ENCODE peak calls at places on chromosomes 7 and 10, in six cellular contexts. S is glutamatergic neuron, J is uterus, X is B cell, G is Calu3, E is left lung. H is an unnamed sample.

GRCh38 chr7:84790873-84791272 is 396.0 kb downstream of the SEMA3D start:
- DNase-seq in S (no peak), J (no peak), G (no peak), E (no peak), X (no peak), H (no peak)

GRCh38 chr10:34716958-34717357 is 98.1 kb downstream of the PARD3 start:
- DNase-seq in S (no peak), X (no peak), J (no peak), E (no peak), G (no peak), H (no peak)

GRCh38 chr7:65269150-65269856 is 104.4 kb upstream of the ZNF92 start:
- DNase-seq in X (peak; percentile 59), E (no peak), G (peak; percentile 83), J (peak; percentile 22), S (peak; percentile 96), H (peak; percentile 73)

GRCh38 chr10:101441539-101442455 is 87.8 kb downstream of the BTRC start:
- DNase-seq in J (no peak), S (no peak), X (peak; percentile 11), E (no peak), G (peak; percentile 20), H (peak; percentile 58)

GRCh38 chr7:148515728-148516715 is 74.5 kb upstream of the C7orf33 start:
- DNase-seq in G (no peak), S (no peak), X (no peak), E (no peak), J (no peak), H (no peak)

GRCh38 chr10:117273980-117274379 is 33.1 kb downstream of the SLC18A2 start:
- DNase-seq in G (no peak), J (no peak), X (no peak), E (no peak), S (no peak), H (no peak)

GRCh38 chr10:21479553-21480315 is 45.7 kb downstream of the SKIDA1 start:
- DNase-seq in X (no peak), E (no peak), J (no peak), S (no peak), G (no peak), H (no peak)

GRCh38 chr10:78779339-78779955 is 289.3 kb upstream of the ZMIZ1 start:
- DNase-seq in S (no peak), J (no peak), E (no peak), G (peak; percentile 53), X (no peak), H (no peak)

GRCh38 chr7:84154991-84155781 is 39.4 kb downstream of the SEMA3A start:
- DNase-seq in X (no peak), G (no peak), J (no peak), S (no peak), E (no peak), H (no peak)

GRCh38 chr7:33982425-33982786 is 77.1 kb downstream of the BMPER start:
- DNase-seq in G (peak; percentile 53), J (no peak), X (no peak), E (no peak), S (no peak), H (no peak)

GRCh38 chr7:131238260-131238940 is 89.3 kb upstream of the MKLN1 start:
- DNase-seq in G (peak; percentile 5), X (no peak), J (no peak), S (no peak), E (no peak), H (no peak)

GRCh38 chr7:100793806-100794660 is 33.3 kb downstream of the EPHB4 start:
- DNase-seq in G (no peak), J (no peak), E (no peak), X (no peak), S (no peak), H (no peak)

GRCh38 chr7:116653204-116653603 is 18.8 kb upstream of the MET start:
- DNase-seq in S (no peak), G (peak; percentile 49), J (no peak), X (no peak), E (no peak), H (no peak)

GRCh38 chr10:34764347-34764991 is 50.6 kb downstream of the PARD3 start:
- DNase-seq in S (no peak), X (no peak), J (no peak), G (no peak), E (no peak), H (no peak)

GRCh38 chr10:15188629-15189028 is 20.1 kb upstream of the NMT2 start:
- DNase-seq in E (no peak), X (no peak), S (no peak), G (no peak), J (no peak), H (no peak)

GRCh38 chr10:100132427-100132826 is 50.8 kb upstream of the CPN1 start:
- DNase-seq in X (no peak), J (no peak), S (no peak), E (no peak), G (no peak), H (no peak)

GRCh38 chr7:75861636-75862035 is 17.2 kb upstream of the RHBDD2 start:
- DNase-seq in G (no peak), X (no peak), J (no peak), E (no peak), S (no peak), H (no peak)

GRCh38 chr7:116952640-116953371 is 495 bp upstream of the ST7 start:
- DNase-seq in G (no peak), E (peak; percentile 87), X (no peak), J (peak; percentile 61), S (peak; percentile 64), H (no peak)

GRCh38 chr10:4231439-4231838 is 446.4 kb upstream of the KLF6 start:
- DNase-seq in E (peak; percentile 63), S (no peak), G (no peak), X (no peak), J (no peak), H (no peak)

DNA sequence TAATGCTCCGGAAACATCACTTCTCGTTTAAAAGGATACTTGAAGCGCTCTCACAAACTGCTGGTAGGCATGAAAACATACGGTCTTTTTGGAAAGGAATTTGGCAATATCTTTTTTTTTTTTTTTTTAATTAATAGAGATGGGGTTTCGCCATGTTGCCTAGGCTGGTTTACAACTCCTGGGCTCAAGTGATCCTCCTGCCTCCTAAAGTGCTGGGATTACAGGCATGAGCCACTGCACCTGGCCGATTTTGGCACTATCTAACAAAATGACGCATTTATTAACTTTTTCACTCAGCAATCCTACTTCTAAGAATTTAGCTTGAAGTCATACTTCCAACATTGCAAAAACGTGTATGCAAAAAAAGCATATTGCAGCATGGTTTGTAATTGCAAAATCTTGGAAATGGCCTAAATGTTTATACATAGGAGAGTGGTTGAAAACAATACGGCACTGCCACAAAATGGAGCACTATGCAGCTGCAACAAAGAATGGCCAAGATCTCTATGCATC is 2.2 kb upstream of the XRCC2 start:
- DNase-seq in X (no peak), S (no peak), E (no peak), J (no peak), G (no peak), H (no peak)
- TF ChIP-seq CTCF in X (no peak), S (no peak), E (no peak), J (no peak), G (no peak), H (no peak)

GRCh38 chr10:114819313-114819712 is 2.3 kb upstream of the FHIP2A start:
- DNase-seq in E (no peak), X (no peak), J (no peak), S (no peak), G (no peak), H (no peak)

GRCh38 chr10:114811769-114812353 is 9.7 kb upstream of the FHIP2A start:
- DNase-seq in S (no peak), G (no peak), J (no peak), X (no peak), E (no peak), H (no peak)

GRCh38 chr10:114810926-114811325 is 10.7 kb upstream of the FHIP2A start:
- DNase-seq in E (no peak), S (no peak), G (no peak), J (no peak), X (no peak), H (peak; percentile 81)

GRCh38 chr10:114816308-114816707 is 5.3 kb upstream of the FHIP2A start:
- DNase-seq in G (no peak), X (no peak), S (no peak), J (no peak), E (no peak), H (no peak)

GRCh38 chr10:114815751-114816150 is 5.8 kb upstream of the FHIP2A start:
- DNase-seq in J (no peak), X (no peak), G (no peak), E (no peak), S (no peak), H (no peak)
- TF ChIP-seq CTCF in J (no peak), X (no peak), G (no peak), E (no peak), S (no peak), H (no peak)

GRCh38 chr7:30476401-30477145 is 2.0 kb downstream of the NOD1 start:
- DNase-seq in G (no peak), X (no peak), J (no peak), S (no peak), E (no peak), H (no peak)
- TF ChIP-seq CTCF in G (no peak), X (no peak), J (no peak), S (no peak), E (no peak), H (no peak)

DNA sequence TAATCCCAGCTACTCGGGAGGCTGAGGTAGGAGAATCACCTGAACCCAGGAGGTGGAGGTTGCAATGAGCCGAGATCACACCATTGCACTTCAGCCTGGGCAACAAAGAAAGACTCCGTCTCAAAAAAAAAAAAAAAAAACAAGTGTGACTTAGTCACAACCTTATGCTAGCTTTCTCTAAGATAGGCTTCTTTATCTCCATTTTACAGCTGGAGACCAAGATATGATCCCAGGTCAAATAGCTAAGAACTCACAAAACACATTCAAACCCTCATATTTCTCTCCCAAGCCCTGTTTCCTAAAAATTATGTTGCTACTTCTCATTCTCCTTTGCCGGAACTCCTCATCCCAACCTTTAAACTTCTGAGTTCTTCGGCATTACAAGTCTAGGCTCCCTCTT is 13.0 kb upstream of the DHTKD1 start:
- DNase-seq in G (no peak), X (no peak), S (no peak), E (no peak), J (no peak), H (no peak)
- TF ChIP-seq CTCF in G (no peak), X (no peak), S (no peak), E (no peak), J (no peak), H (no peak)

DNA sequence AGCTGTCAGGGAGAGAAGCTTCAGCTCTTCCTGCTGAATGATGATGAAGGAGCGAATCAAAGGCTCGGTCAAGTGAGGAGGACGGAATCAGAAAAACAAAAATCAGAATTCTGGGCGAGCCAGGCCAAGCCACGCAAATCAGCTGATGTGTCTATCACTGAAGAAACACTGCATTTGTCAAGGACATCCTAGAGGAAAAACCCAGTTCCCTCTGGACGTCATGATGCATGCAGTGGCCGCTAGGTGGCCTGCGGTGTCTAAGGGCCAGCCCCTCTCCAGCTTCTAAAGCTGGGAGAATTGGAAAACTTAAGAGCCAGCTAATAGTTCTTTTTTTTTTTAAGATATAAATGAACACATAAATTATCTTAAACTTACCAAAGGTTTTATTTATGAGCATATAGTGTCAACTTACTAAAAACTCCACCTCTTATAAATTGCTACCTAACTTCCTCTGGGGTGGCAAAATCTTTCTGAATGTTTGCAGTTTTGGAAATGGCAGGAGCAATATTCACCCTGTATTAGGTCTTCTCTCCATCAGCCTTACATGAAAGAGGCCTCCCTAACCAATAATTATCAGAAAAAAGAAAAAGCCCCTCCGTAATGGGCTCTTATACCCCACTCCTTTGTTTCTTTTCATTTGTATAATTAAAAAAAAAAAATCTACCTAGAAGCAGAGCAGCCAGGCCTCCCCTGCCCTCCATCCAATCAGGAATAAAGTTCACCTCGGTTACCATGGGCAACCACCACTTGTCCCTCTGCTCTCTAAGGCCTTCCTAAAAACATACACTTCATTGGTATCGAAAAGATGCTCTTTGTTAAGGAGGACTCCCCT is 186.8 kb downstream of the USP6NL start:
- DNase-seq in S (peak; percentile 75), G (peak; percentile 64), X (no peak), E (peak; percentile 82), J (no peak), H (peak; percentile 74)
- TF ChIP-seq CTCF in S (peak; percentile 84), G (peak; percentile 69), X (peak; percentile 65), E (peak; percentile 70), J (peak; percentile 48), H (peak; percentile 90)

H was measured in GM10248.